ENCODE peak calls at places on chromosome 22, in six cellular contexts. I is GM23338, Y is endothelial cell of umbilical vein, O is sigmoid colon, T is HCT116, U is transverse colon. C is an unnamed sample.

GRCh38 chr22:29380032-29380781 is 8.2 kb downstream of the AP1B1 start:
- DNase-seq in I (no peak), Y (peak), O (no peak), T (no peak), U (no peak), C (no peak)

GRCh38 chr22:45468872-45469572 is 33.7 kb upstream of the FBLN1 start:
- DNase-seq in I (no peak), Y (no peak), O (no peak), T (no peak), U (no peak), C (no peak)

GRCh38 chr22:16824718-16825687 is at the start of gene XKR3:
- DNase-seq in I (peak), Y (no peak), O (no peak), T (no peak), U (no peak), C (no peak)

GRCh38 chr22:26453812-26454500 is 24.9 kb downstream of the ASPHD2 start:
- DNase-seq in I (no peak), Y (no peak), O (no peak), T (no peak), U (no peak), C (no peak)

GRCh38 chr22:47091241-47091691 is 328.8 kb downstream of the TBC1D22A start:
- DNase-seq in I (peak), Y (no peak), O (no peak), T (no peak), U (no peak), C (no peak)

GRCh38 chr22:21816787-21817496 is 50.5 kb downstream of the MAPK1 start:
- DNase-seq in I (no peak), Y (peak), O (no peak), T (no peak), U (no peak), C (no peak)

GRCh38 chr22:45709866-45710265 is 38.2 kb downstream of the ATXN10 start:
- DNase-seq in I (no peak), Y (no peak), O (no peak), T (no peak), U (no peak), C (no peak)

GRCh38 chr22:43257549-43257948 is 70.6 kb upstream of the TTLL12 start:
- DNase-seq in I (no peak), Y (peak), O (no peak), T (no peak), U (no peak), C (peak)

GRCh38 chr22:24076091-24076867 is 65.2 kb downstream of the CABIN1 start:
- DNase-seq in I (no peak), Y (no peak), O (peak), T (no peak), U (no peak), C (no peak)

GRCh38 chr22:17303840-17304779 is 65.2 kb upstream of the CECR2 start:
- DNase-seq in I (no peak), Y (no peak), O (no peak), T (no peak), U (peak), C (peak)

GRCh38 chr22:42719656-42720262 is 911 bp downstream of the A4GALT start:
- DNase-seq in I (peak), Y (no peak), O (no peak), T (no peak), U (no peak), C (no peak)

GRCh38 chr22:46098525-46099475 is 51.5 kb upstream of the PPARA start:
- DNase-seq in I (no peak), Y (no peak), O (no peak), T (no peak), U (no peak), C (no peak)

GRCh38 chr22:46813816-46814597 is 51.6 kb downstream of the TBC1D22A start:
- DNase-seq in I (no peak), Y (peak), O (no peak), T (no peak), U (no peak), C (peak)

GRCh38 chr22:23503736-23504440 is 76.2 kb downstream of the IGLL1 start:
- DNase-seq in I (no peak), Y (no peak), O (peak), T (no peak), U (no peak), C (no peak)

GRCh38 chr22:46070722-46071450 is 79.4 kb upstream of the PPARA start:
- DNase-seq in I (peak), Y (peak), O (peak), T (no peak), U (peak), C (peak)

GRCh38 chr22:41532908-41533825 is 11.1 kb downstream of the POLR3H start:
- DNase-seq in I (peak), Y (peak), O (peak), T (no peak), U (peak), C (peak)

GRCh38 chr22:27220349-27220748 is 563.0 kb downstream of the MIAT start:
- DNase-seq in I (no peak), Y (no peak), O (peak), T (no peak), U (no peak), C (no peak)

GRCh38 chr22:37979782-37980181 is 4.6 kb downstream of the SOX10 start:
- DNase-seq in I (no peak), Y (no peak), O (no peak), T (no peak), U (no peak), C (no peak)

GRCh38 chr22:42720263-42721044 is at the start of gene A4GALT:
- DNase-seq in I (peak), Y (no peak), O (no peak), T (no peak), U (no peak), C (no peak)

GRCh38 chr22:47836957-47837356 is 1074.5 kb downstream of the TBC1D22A start:
- DNase-seq in I (no peak), Y (no peak), O (no peak), T (no peak), U (no peak), C (no peak)

GRCh38 chr22:42368379-42369249 is 63.6 kb downstream of the NFAM1 start:
- DNase-seq in I (peak), Y (no peak), O (peak), T (no peak), U (peak), C (no peak)

GRCh38 chr22:26399288-26399687 is 29.8 kb upstream of the ASPHD2 start:
- DNase-seq in I (peak), Y (peak), O (no peak), T (no peak), U (no peak), C (no peak)

GRCh38 chr22:41831828-41832552 is 915 bp upstream of the SREBF2 start:
- DNase-seq in I (no peak), Y (no peak), O (no peak), T (no peak), U (no peak), C (no peak)

GRCh38 chr22:46149493-46149997 is 781 bp upstream of the PPARA start:
- DNase-seq in I (peak), Y (peak), O (peak), T (no peak), U (peak), C (peak)

GRCh38 chr22:28544431-28544868 is 135.2 kb downstream of the TTC28 start:
- DNase-seq in I (no peak), Y (no peak), O (no peak), T (no peak), U (no peak), C (no peak)

GRCh38 chr22:28435271-28435825 is 244.3 kb downstream of the TTC28 start:
- DNase-seq in I (peak), Y (no peak), O (no peak), T (no peak), U (peak), C (peak)

GRCh38 chr22:47333625-47334024 is 571.2 kb downstream of the TBC1D22A start:
- DNase-seq in I (no peak), Y (peak), O (no peak), T (peak), U (no peak), C (no peak)

GRCh38 chr22:27252282-27253049 is 549.1 kb downstream of the MN1 start:
- DNase-seq in I (no peak), Y (peak), O (peak), T (no peak), U (no peak), C (no peak)

GRCh38 chr22:41940853-41941765 is 5.8 kb downstream of the CENPM start:
- DNase-seq in I (peak), Y (peak), O (peak), T (no peak), U (peak), C (peak)

GRCh38 chr22:26321469-26321913 is 107.6 kb upstream of the ASPHD2 start:
- DNase-seq in I (peak), Y (no peak), O (peak), T (no peak), U (no peak), C (no peak)

GRCh38 chr22:49370841-49371301 is 456.8 kb downstream of the BRD1 start:
- DNase-seq in I (no peak), Y (no peak), O (no peak), T (no peak), U (no peak), C (peak)

GRCh38 chr22:38338772-38339379 is 21.6 kb upstream of the CSNK1E start:
- DNase-seq in I (no peak), Y (no peak), O (peak), T (no peak), U (peak), C (no peak)

GRCh38 chr22:24049211-24049610 is 38.1 kb downstream of the CABIN1 start:
- DNase-seq in I (no peak), Y (no peak), O (no peak), T (no peak), U (no peak), C (no peak)

GRCh38 chr22:32996702-32997101 is 61.5 kb downstream of the SYN3 start:
- DNase-seq in I (no peak), Y (no peak), O (peak), T (no peak), U (peak), C (no peak)
- TF ChIP-seq POLR2AphosphoS5 in I (no peak), Y (no peak), O (no peak), T (no peak), U (no peak), C (no peak)

DNA sequence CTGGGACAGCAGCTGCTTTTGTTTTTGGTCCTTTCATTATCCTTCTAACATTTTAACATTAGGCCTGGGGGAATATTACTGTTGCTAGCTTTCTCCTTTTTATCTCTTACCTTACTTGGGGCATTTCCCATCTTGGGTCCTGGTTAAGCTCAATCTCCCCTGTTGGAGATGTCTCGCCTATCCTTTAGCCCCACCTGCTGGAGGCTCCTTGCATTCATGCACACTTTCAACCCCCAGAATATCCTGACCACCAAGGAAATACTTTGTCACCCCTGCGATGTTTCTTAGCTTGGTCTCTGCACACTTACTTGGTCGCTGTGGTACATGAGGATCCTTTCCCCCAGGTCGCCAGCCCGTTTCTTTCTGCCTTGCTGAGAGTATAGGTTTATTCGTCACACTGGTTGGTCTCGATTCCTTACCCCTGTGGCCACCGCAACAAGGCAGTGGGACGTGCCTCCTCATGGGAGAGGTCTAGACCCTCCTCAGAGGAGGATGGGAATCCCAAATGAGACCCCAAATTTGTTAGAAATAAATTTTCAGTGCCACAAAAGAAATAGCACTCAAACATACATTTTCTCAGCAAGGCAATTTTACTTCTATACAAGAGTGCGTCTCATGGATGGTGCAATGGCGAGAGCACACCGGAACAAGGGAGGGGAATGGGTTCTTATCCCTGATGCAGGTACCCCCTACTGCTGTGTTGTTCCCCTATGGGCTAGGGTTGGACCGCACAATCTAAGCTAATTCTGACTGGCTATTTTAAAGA is 5.4 kb upstream of the TXN2 start:
- DNase-seq in I (peak), Y (peak), O (no peak), T (no peak), U (peak), C (peak)
- TF ChIP-seq CTCF in I (peak), Y (peak), O (peak), T (peak), U (peak), C (peak)

DNA sequence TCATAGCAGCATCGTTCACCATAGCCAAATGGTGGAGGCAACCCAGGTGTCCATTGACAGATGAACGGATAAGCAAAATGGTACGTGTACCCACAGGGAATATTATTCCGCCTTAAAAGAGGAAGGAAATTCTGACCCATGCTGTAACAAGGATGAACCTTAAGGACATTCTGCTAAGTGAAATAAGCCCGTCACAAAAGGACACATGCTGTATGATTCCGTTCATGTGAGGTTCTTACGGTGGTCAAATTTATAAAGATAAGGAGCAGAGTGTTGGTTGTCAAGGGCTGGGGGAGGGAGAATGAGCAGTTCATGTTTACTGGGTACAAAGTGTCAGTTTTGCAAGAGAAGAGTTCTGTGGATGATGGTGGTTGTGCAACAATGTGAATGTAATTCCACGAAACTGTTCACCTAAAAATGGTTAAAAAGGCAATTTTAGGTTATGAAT is 26.3 kb downstream of the APOL1 start:
- DNase-seq in I (no peak), Y (no peak), O (no peak), T (no peak), U (no peak), C (no peak)
- TF ChIP-seq POLR2AphosphoS5 in I (peak), Y (no peak), O (peak), T (no peak), U (no peak), C (peak)

GRCh38 chr22:44263547-44263946 is 49.2 kb downstream of the SHISAL1 start:
- DNase-seq in I (no peak), Y (no peak), O (peak), T (no peak), U (no peak), C (no peak)

GRCh38 chr22:44259366-44260215 is 53.2 kb downstream of the SHISAL1 start:
- DNase-seq in I (no peak), Y (no peak), O (peak), T (no peak), U (no peak), C (no peak)

GRCh38 chr22:44260216-44261035 is 52.3 kb downstream of the SHISAL1 start:
- DNase-seq in I (no peak), Y (no peak), O (peak), T (no peak), U (no peak), C (no peak)

GRCh38 chr22:44261164-44261860 is 51.4 kb downstream of the SHISAL1 start:
- DNase-seq in I (no peak), Y (no peak), O (peak), T (no peak), U (no peak), C (no peak)

GRCh38 chr22:44261861-44262595 is 50.7 kb downstream of the SHISAL1 start:
- DNase-seq in I (no peak), Y (no peak), O (peak), T (no peak), U (no peak), C (no peak)
- TF ChIP-seq CTCF in I (no peak), Y (no peak), O (no peak), T (no peak), U (no peak), C (no peak)

GRCh38 chr22:35622132-35622913 is 5.2 kb upstream of the MB start:
- DNase-seq in I (peak), Y (no peak), O (peak), T (no peak), U (peak), C (peak)
- TF ChIP-seq POLR2AphosphoS5 in I (no peak), Y (no peak), O (no peak), T (no peak), U (no peak), C (no peak)

DNA sequence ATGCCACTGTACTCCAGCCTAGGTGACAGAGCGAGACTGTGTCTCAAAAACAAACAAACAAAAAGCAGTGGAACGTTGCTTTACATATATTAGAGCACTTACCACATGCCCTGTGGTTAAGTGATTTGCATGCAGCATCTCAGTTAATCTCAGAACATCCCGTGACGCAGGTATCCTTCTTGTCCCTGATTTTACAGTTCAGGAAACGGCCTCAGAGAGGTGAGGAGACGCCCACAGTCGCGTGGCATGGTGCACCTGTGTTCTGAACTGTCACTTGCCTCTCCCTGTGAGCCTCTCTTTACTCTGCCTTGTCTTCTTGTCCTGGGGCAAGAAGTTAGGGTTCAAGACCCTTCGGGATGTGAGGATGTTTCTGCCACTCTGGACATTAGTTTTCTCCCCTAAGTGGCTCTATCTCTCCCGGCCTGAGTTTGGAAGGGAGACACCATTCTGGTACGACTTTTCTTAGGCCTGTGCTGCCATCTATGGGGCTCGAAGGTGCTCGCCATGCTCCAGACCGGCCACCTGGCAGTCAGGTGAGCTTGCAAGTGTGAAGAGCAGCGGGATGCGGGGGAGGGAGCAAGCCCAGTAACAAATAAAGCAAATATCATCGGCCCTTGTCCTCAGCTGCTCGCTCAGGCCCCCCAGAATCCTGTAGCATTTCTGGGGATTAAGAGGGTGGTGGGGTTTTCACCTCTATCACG is 25.6 kb downstream of the YWHAH start:
- DNase-seq in I (peak), Y (peak), O (peak), T (peak), U (peak), C (peak)
- TF ChIP-seq CTCF in I (peak), Y (peak), O (no peak), T (peak), U (no peak), C (no peak)

GRCh38 chr22:50620861-50621490 is 7.0 kb downstream of the ARSA start:
- DNase-seq in I (no peak), Y (no peak), O (no peak), T (no peak), U (peak), C (no peak)
- TF ChIP-seq POLR2AphosphoS5 in I (no peak), Y (no peak), O (no peak), T (no peak), U (no peak), C (no peak)

DNA sequence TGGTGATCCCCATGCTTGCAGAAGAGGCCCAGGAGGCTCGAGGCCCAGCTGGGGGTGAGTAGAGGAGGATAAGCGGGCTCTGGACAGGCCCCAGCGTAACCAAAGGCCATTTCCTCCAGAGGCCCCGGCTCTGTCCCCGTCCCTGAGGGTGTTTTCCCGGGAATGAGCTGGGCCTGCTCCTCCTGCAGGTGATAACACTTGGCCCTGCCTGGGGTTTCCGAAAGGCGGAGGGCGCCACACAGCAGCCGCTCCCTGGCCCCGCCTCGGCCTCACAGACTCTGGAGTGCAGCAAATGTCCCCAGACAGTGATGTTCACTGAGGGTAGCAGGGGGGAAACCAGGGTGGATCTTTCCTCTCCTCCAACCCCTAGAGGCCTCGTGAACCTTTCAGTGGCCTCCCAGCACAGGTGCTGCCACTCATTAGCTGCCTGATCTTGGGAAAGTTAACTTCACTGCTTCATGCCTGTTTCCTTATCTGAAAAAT is 10.5 kb upstream of the MGAT3 start:
- DNase-seq in I (peak), Y (no peak), O (no peak), T (no peak), U (peak), C (peak)
- TF ChIP-seq CTCF in I (no peak), Y (no peak), O (no peak), T (no peak), U (no peak), C (no peak)